ENCODE peak calls at places on chromosomes 3 and 15, in nine cellular contexts. One of them, this sample, is unnamed.

GRCh38 chr3:195450731-195451229 is 8.0 kb upstream of the ACAP2 start:
- DNase-seq in thyroid gland: peak
- DNase-seq in heart left ventricle: no peak
- DNase-seq in GM10248: no peak
- DNase-seq in endodermal cell: no peak
- DNase-seq in substantia nigra: no peak
- DNase-seq in SJSA1: no peak
- DNase-seq in PC-3: no peak
- DNase-seq in aorta: no peak
- DNase-seq in this sample: no peak

GRCh38 chr15:81914333-81914732 is 131.5 kb downstream of the MEX3B start:
- DNase-seq in thyroid gland: no peak
- DNase-seq in heart left ventricle: peak
- DNase-seq in GM10248: no peak
- DNase-seq in endodermal cell: no peak
- DNase-seq in substantia nigra: no peak
- DNase-seq in SJSA1: no peak
- DNase-seq in PC-3: no peak
- DNase-seq in aorta: no peak
- DNase-seq in this sample: no peak

GRCh38 chr3:121916189-121916588 is 22.0 kb downstream of the SLC15A2 start:
- DNase-seq in thyroid gland: peak
- DNase-seq in heart left ventricle: no peak
- DNase-seq in GM10248: no peak
- DNase-seq in endodermal cell: no peak
- DNase-seq in substantia nigra: no peak
- DNase-seq in SJSA1: no peak
- DNase-seq in PC-3: peak
- DNase-seq in aorta: no peak
- DNase-seq in this sample: no peak

GRCh38 chr3:65669163-65669875 is 369.4 kb downstream of the MAGI1 start:
- DNase-seq in thyroid gland: peak
- DNase-seq in heart left ventricle: no peak
- DNase-seq in GM10248: no peak
- DNase-seq in endodermal cell: no peak
- DNase-seq in substantia nigra: no peak
- DNase-seq in SJSA1: no peak
- DNase-seq in PC-3: no peak
- DNase-seq in aorta: no peak
- DNase-seq in this sample: no peak

GRCh38 chr3:52428151-52429005 is 16.5 kb downstream of the SEMA3G start:
- DNase-seq in thyroid gland: peak
- DNase-seq in heart left ventricle: peak
- DNase-seq in GM10248: peak
- DNase-seq in endodermal cell: peak
- DNase-seq in substantia nigra: peak
- DNase-seq in SJSA1: no peak
- DNase-seq in PC-3: peak
- DNase-seq in aorta: no peak
- DNase-seq in this sample: peak

GRCh38 chr3:16011376-16011775 is 163.1 kb upstream of the GALNT15 start:
- DNase-seq in thyroid gland: no peak
- DNase-seq in heart left ventricle: no peak
- DNase-seq in GM10248: no peak
- DNase-seq in endodermal cell: no peak
- DNase-seq in substantia nigra: no peak
- DNase-seq in SJSA1: no peak
- DNase-seq in PC-3: no peak
- DNase-seq in aorta: no peak
- DNase-seq in this sample: no peak

GRCh38 chr15:52144656-52145055 is 32.1 kb upstream of the BCL2L10 start:
- DNase-seq in thyroid gland: no peak
- DNase-seq in heart left ventricle: no peak
- DNase-seq in GM10248: no peak
- DNase-seq in endodermal cell: peak
- DNase-seq in substantia nigra: no peak
- DNase-seq in SJSA1: peak
- DNase-seq in PC-3: peak
- DNase-seq in aorta: no peak
- DNase-seq in this sample: no peak

GRCh38 chr3:181844227-181844626 is 132.5 kb downstream of the SOX2 start:
- DNase-seq in thyroid gland: no peak
- DNase-seq in heart left ventricle: no peak
- DNase-seq in GM10248: no peak
- DNase-seq in endodermal cell: no peak
- DNase-seq in substantia nigra: no peak
- DNase-seq in SJSA1: no peak
- DNase-seq in PC-3: no peak
- DNase-seq in aorta: no peak
- DNase-seq in this sample: no peak

GRCh38 chr15:44541282-44541958 is 4.5 kb downstream of the EIF3J start:
- DNase-seq in thyroid gland: no peak
- DNase-seq in heart left ventricle: no peak
- DNase-seq in GM10248: no peak
- DNase-seq in endodermal cell: no peak
- DNase-seq in substantia nigra: no peak
- DNase-seq in SJSA1: peak
- DNase-seq in PC-3: peak
- DNase-seq in aorta: no peak
- DNase-seq in this sample: no peak

GRCh38 chr3:15606434-15606891 is 4.9 kb downstream of the BTD start:
- DNase-seq in thyroid gland: peak
- DNase-seq in heart left ventricle: no peak
- DNase-seq in GM10248: no peak
- DNase-seq in endodermal cell: no peak
- DNase-seq in substantia nigra: no peak
- DNase-seq in SJSA1: no peak
- DNase-seq in PC-3: peak
- DNase-seq in aorta: no peak
- DNase-seq in this sample: no peak

GRCh38 chr3:122458992-122459391 is 43.1 kb upstream of the WDR5B start:
- DNase-seq in thyroid gland: no peak
- DNase-seq in heart left ventricle: no peak
- DNase-seq in GM10248: no peak
- DNase-seq in endodermal cell: no peak
- DNase-seq in substantia nigra: no peak
- DNase-seq in SJSA1: no peak
- DNase-seq in PC-3: peak
- DNase-seq in aorta: no peak
- DNase-seq in this sample: no peak

GRCh38 chr3:10149222-10149621 is 7.6 kb downstream of the VHL start:
- DNase-seq in thyroid gland: no peak
- DNase-seq in heart left ventricle: no peak
- DNase-seq in GM10248: no peak
- DNase-seq in endodermal cell: no peak
- DNase-seq in substantia nigra: no peak
- DNase-seq in SJSA1: no peak
- DNase-seq in PC-3: no peak
- DNase-seq in aorta: no peak
- DNase-seq in this sample: no peak

GRCh38 chr3:51581529-51581928 is 43.0 kb downstream of the RAD54L2 start:
- DNase-seq in thyroid gland: no peak
- DNase-seq in heart left ventricle: no peak
- DNase-seq in GM10248: no peak
- DNase-seq in endodermal cell: no peak
- DNase-seq in substantia nigra: no peak
- DNase-seq in SJSA1: no peak
- DNase-seq in PC-3: no peak
- DNase-seq in aorta: no peak
- DNase-seq in this sample: no peak

GRCh38 chr3:195555110-195555509 is 12.0 kb upstream of the PPP1R2 start:
- DNase-seq in thyroid gland: no peak
- DNase-seq in heart left ventricle: no peak
- DNase-seq in GM10248: no peak
- DNase-seq in endodermal cell: peak
- DNase-seq in substantia nigra: no peak
- DNase-seq in SJSA1: no peak
- DNase-seq in PC-3: no peak
- DNase-seq in aorta: no peak
- DNase-seq in this sample: no peak

GRCh38 chr15:30923429-30923828 is 19.7 kb downstream of the FAN1 start:
- DNase-seq in thyroid gland: peak
- DNase-seq in heart left ventricle: peak
- DNase-seq in GM10248: no peak
- DNase-seq in endodermal cell: no peak
- DNase-seq in substantia nigra: peak
- DNase-seq in SJSA1: no peak
- DNase-seq in PC-3: no peak
- DNase-seq in aorta: no peak
- DNase-seq in this sample: peak

GRCh38 chr3:154050216-154050615 is 71.0 kb upstream of the ARHGEF26 start:
- DNase-seq in thyroid gland: no peak
- DNase-seq in heart left ventricle: no peak
- DNase-seq in GM10248: no peak
- DNase-seq in endodermal cell: no peak
- DNase-seq in substantia nigra: no peak
- DNase-seq in SJSA1: no peak
- DNase-seq in PC-3: no peak
- DNase-seq in aorta: no peak
- DNase-seq in this sample: no peak

GRCh38 chr15:90184786-90185704 is 16.1 kb upstream of the SEMA4B start:
- DNase-seq in thyroid gland: peak
- DNase-seq in heart left ventricle: peak
- DNase-seq in GM10248: peak
- DNase-seq in endodermal cell: peak
- DNase-seq in substantia nigra: peak
- DNase-seq in SJSA1: peak
- DNase-seq in PC-3: peak
- DNase-seq in aorta: peak
- DNase-seq in this sample: peak

This sample was measured in dorsolateral prefrontal cortex.